ENCODE peak calls at places on chromosome 15, in four cellular contexts. U is activated T-cell treated with anti-CD3 and anti-CD28 coated beads for 24 hours; K is DND-41; J is stimulated activated naive CD4-positive, alpha-beta T cell. H is an unnamed sample.

GRCh38 chr15:61063875-61064320 is 165.2 kb downstream of the RORA start:
- DNase-seq in U (no peak), K (no peak), J (no peak), H (no peak)

GRCh38 chr15:26667222-26667988 is 105.5 kb downstream of the GABRB3 start:
- DNase-seq in U (no peak), K (no peak), J (no peak), H (no peak)

GRCh38 chr15:51051776-51052175 is 42.9 kb downstream of the TNFAIP8L3 start:
- DNase-seq in U (no peak), K (no peak), J (no peak), H (no peak)

GRCh38 chr15:45473068-45473467 is 49.5 kb downstream of the SLC30A4 start:
- DNase-seq in U (no peak), K (no peak), J (no peak), H (no peak)

GRCh38 chr15:77856718-77857346 is 220.7 kb downstream of the TBC1D2B start:
- DNase-seq in U (no peak), K (no peak), J (no peak), H (no peak)

GRCh38 chr15:65051266-65051665 is 6.1 kb downstream of the SLC51B start:
- DNase-seq in U (no peak), K (no peak), J (no peak), H (no peak)

GRCh38 chr15:25790003-25790660 is 73.0 kb downstream of the ATP10A start:
- DNase-seq in U (peak; percentile 59), K (no peak), J (no peak), H (peak; percentile 91)

GRCh38 chr15:58065445-58066041 is at the start of gene ALDH1A2:
- DNase-seq in U (no peak), K (no peak), J (no peak), H (no peak)

GRCh38 chr15:75043509-75044257 is 20.3 kb downstream of the PPCDC start:
- DNase-seq in U (no peak), K (no peak), J (no peak), H (peak; percentile 98)

GRCh38 chr15:100981086-100981485 is 61.9 kb downstream of the LRRK1 start:
- DNase-seq in U (no peak), K (no peak), J (no peak), H (no peak)

GRCh38 chr15:28977377-28978010 is 91.7 kb downstream of the APBA2 start:
- DNase-seq in U (no peak), K (no peak), J (no peak), H (peak; percentile 92)

GRCh38 chr15:31373096-31373865 is 46.6 kb downstream of the KLF13 start:
- DNase-seq in U (no peak), K (no peak), J (no peak), H (no peak)

GRCh38 chr15:60681353-60681752 is 202.4 kb upstream of the ICE2 start:
- DNase-seq in U (no peak), K (no peak), J (no peak), H (no peak)

GRCh38 chr15:81256916-81257315 is 60.2 kb downstream of the IL16 start:
- DNase-seq in U (no peak), K (no peak), J (no peak), H (peak; percentile 53)

GRCh38 chr15:51967583-51967982 is 4.0 kb downstream of the LEO1 start:
- DNase-seq in U (no peak), K (no peak), J (no peak), H (no peak)

GRCh38 chr15:83904107-83904720 is 250.3 kb downstream of the ADAMTSL3 start:
- DNase-seq in U (no peak), K (no peak), J (no peak), H (no peak)

GRCh38 chr15:60844431-60845174 is 365.7 kb upstream of the ICE2 start:
- DNase-seq in U (peak; percentile 32), K (peak; percentile 64), J (peak; percentile 83), H (no peak)

GRCh38 chr15:75640483-75641175 is 605 bp upstream of the IMP3 start:
- DNase-seq in U (peak; percentile 34), K (peak; percentile 74), J (peak; percentile 63), H (no peak)

GRCh38 chr15:92899910-92900711 is at the start of gene CHD2:
- DNase-seq in U (peak; percentile 57), K (peak; percentile 78), J (peak; percentile 81), H (peak; percentile 72)

GRCh38 chr15:52256366-52256765 is 39.2 kb downstream of the MYO5C start:
- DNase-seq in U (peak; percentile 61), K (peak; percentile 78), J (peak; percentile 60), H (peak; percentile 69)

GRCh38 chr15:57422113-57422754 is 45.9 kb downstream of the CGNL1 start:
- DNase-seq in U (no peak), K (no peak), J (no peak), H (no peak)

GRCh38 chr15:68431037-68431791 is 749 bp downstream of the ITGA11 start:
- DNase-seq in U (no peak), K (no peak), J (no peak), H (no peak)

GRCh38 chr15:62122249-62122648 is 42.8 kb downstream of the C2CD4B start:
- DNase-seq in U (no peak), K (no peak), J (no peak), H (no peak)

GRCh38 chr15:51382787-51383186 is 41.3 kb downstream of the GLDN start:
- DNase-seq in U (no peak), K (peak; percentile 13), J (no peak), H (peak; percentile 47)

GRCh38 chr15:86159436-86159835 is 79.8 kb downstream of the AGBL1 start:
- DNase-seq in U (no peak), K (no peak), J (no peak), H (no peak)

GRCh38 chr15:91281991-91282390 is 181.9 kb downstream of the SV2B start:
- DNase-seq in U (no peak), K (no peak), J (no peak), H (no peak)

GRCh38 chr15:47674576-47675232 is 42.6 kb upstream of the SEMA6D start:
- DNase-seq in U (no peak), K (no peak), J (no peak), H (no peak)

GRCh38 chr15:60486742-60487141 is 7.8 kb upstream of the ICE2 start:
- DNase-seq in U (no peak), K (no peak), J (no peak), H (no peak)

GRCh38 chr15:50182233-50183013 is 427 bp downstream of the SLC27A2 start:
- DNase-seq in U (no peak), K (no peak), J (no peak), H (no peak)

GRCh38 chr15:44694416-44694815 is 16.7 kb downstream of the PATL2 start:
- DNase-seq in U (no peak), K (no peak), J (no peak), H (peak; percentile 60)

GRCh38 chr15:34927726-34928125 is 41.8 kb downstream of the AQR start:
- DNase-seq in U (no peak), K (no peak), J (no peak), H (no peak)

H was measured in HFFc6.